ENCODE peak calls at places on chromosomes 13 and 19, in six cellular contexts. Q, O, G, Z, I and U are unnamed samples.

GRCh38 chr19:16061943-16062342 is 14.4 kb upstream of the TPM4 start:
- DNase-seq in Q (no peak), O (no peak), G (no peak), Z (no peak), I (no peak), U (no peak)

GRCh38 chr13:46751811-46752635 is 44.9 kb downstream of the ESD start:
- DNase-seq in Q (peak; percentile 30), O (no peak), G (no peak), Z (no peak), I (peak; percentile 25), U (no peak)

GRCh38 chr13:75481176-75482069 is 546 bp downstream of the TBC1D4 start:
- DNase-seq in Q (peak; percentile 42), O (peak; percentile 23), G (peak; percentile 42), Z (no peak), I (no peak), U (peak; percentile 59)

GRCh38 chr13:52845766-52846566 is 2.5 kb downstream of the PCDH8 start:
- DNase-seq in Q (peak; percentile 27), O (no peak), G (no peak), Z (no peak), I (no peak), U (no peak)

GRCh38 chr19:18541992-18542935 is 1.1 kb downstream of the FKBP8 start:
- DNase-seq in Q (no peak), O (no peak), G (no peak), Z (no peak), I (no peak), U (no peak)

GRCh38 chr13:76523740-76524382 is 362.3 kb downstream of the KCTD12 start:
- DNase-seq in Q (no peak), O (no peak), G (no peak), Z (no peak), I (no peak), U (no peak)

GRCh38 chr13:77751513-77752456 is 54.3 kb downstream of the SLAIN1 start:
- DNase-seq in Q (peak; percentile 57), O (peak; percentile 72), G (no peak), Z (peak; percentile 41), I (no peak), U (no peak)

GRCh38 chr13:109180905-109181425 is 551.6 kb downstream of the MYO16 start:
- DNase-seq in Q (peak; percentile 71), O (no peak), G (no peak), Z (no peak), I (no peak), U (no peak)

GRCh38 chr13:60629158-60629557 is 232.1 kb downstream of the TDRD3 start:
- DNase-seq in Q (no peak), O (no peak), G (no peak), Z (no peak), I (no peak), U (no peak)

GRCh38 chr13:111202149-111202548 is 87.0 kb downstream of the ARHGEF7 start:
- DNase-seq in Q (no peak), O (no peak), G (no peak), Z (no peak), I (no peak), U (no peak)

GRCh38 chr19:36483653-36484052 is 5.7 kb downstream of the ZNF566 start:
- DNase-seq in Q (no peak), O (no peak), G (no peak), Z (no peak), I (no peak), U (no peak)

GRCh38 chr13:101785858-101786257 is 333.4 kb downstream of the ITGBL1 start:
- DNase-seq in Q (peak; percentile 19), O (peak; percentile 54), G (no peak), Z (no peak), I (no peak), U (no peak)

GRCh38 chr13:94613051-94613450 is 11.4 kb downstream of the GPR180 start:
- DNase-seq in Q (no peak), O (no peak), G (no peak), Z (no peak), I (no peak), U (no peak)

GRCh38 chr19:57830071-57830602 is at the start of gene ZNF587B:
- DNase-seq in Q (no peak), O (no peak), G (peak; percentile 79), Z (no peak), I (peak; percentile 8), U (peak; percentile 35)